ENCODE peak calls at places on chromosome 1, in six cellular contexts. M is sigmoid colon, G is nephron progenitor cell, U is HEK293T, N is progenitor cell of endocrine pancreas, H is GM23248. D is an unnamed sample.

GRCh38 chr1:49171941-49172593 is 395.4 kb upstream of the BEND5 start:
- DNase-seq in M (no peak), G (no peak), U (no peak), N (no peak), H (no peak), D (no peak)

GRCh38 chr1:104460880-104461279 is 711.2 kb downstream of the AMY1C start:
- DNase-seq in M (no peak), G (no peak), U (no peak), N (no peak), H (no peak), D (no peak)

GRCh38 chr1:38908821-38909220 is 27.4 kb upstream of the GJA9 start:
- DNase-seq in M (no peak), G (no peak), U (no peak), N (no peak), H (no peak), D (no peak)

GRCh38 chr1:62371375-62371774 is 52.1 kb upstream of the KANK4 start:
- DNase-seq in M (no peak), G (no peak), U (no peak), N (no peak), H (no peak), D (no peak)

GRCh38 chr1:29222686-29223085 is 8.0 kb downstream of the MECR start:
- DNase-seq in M (no peak), G (no peak), U (no peak), N (no peak), H (no peak), D (no peak)

GRCh38 chr1:226525750-226526149 is 22.8 kb upstream of the STUM start:
- DNase-seq in M (no peak), G (no peak), U (no peak), N (no peak), H (no peak), D (no peak)

GRCh38 chr1:14825396-14825795 is 226.9 kb downstream of the KAZN start:
- DNase-seq in M (no peak), G (no peak), U (no peak), N (no peak), H (no peak), D (no peak)

GRCh38 chr1:10451286-10451685 is 1.5 kb downstream of the CORT start:
- DNase-seq in M (no peak), G (peak), U (no peak), N (no peak), H (peak), D (no peak)

GRCh38 chr1:21813542-21813941 is 1.5 kb downstream of the LDLRAD2 start:
- DNase-seq in M (no peak), G (no peak), U (no peak), N (no peak), H (no peak), D (no peak)

D was measured in NCI-H526 treated with DMSO at 0.1 percent for 48 hours.